ENCODE peak calls at places on chromosomes 7 and 10, in nine cellular contexts. B is right cardiac atrium, U is ovary, F is right lobe of liver, J is H9, X is endodermal cell, V is cardiac muscle cell, M is A549, I is ascending aorta. P is an unnamed sample.

GRCh38 chr10:66394287-66395063 is 531.4 kb upstream of the LRRTM3 start:
- DNase-seq in J (no peak), V (no peak), B (no peak), X (no peak), I (no peak), M (no peak), F (no peak), U (no peak), P (no peak)

GRCh38 chr10:47040041-47040491 is 128.8 kb downstream of the PTPN20 start:
- DNase-seq in F (peak; percentile 39), I (no peak), B (no peak), J (no peak), V (no peak), U (no peak), M (no peak), X (no peak), P (no peak)

GRCh38 chr7:152968003-152968402 is 208.5 kb downstream of the ACTR3B start:
- DNase-seq in V (peak; percentile 9), U (no peak), B (no peak), J (no peak), X (no peak), M (no peak), F (no peak), I (no peak), P (no peak)

GRCh38 chr10:94320285-94320914 is 42.3 kb downstream of the NOC3L start:
- DNase-seq in J (peak; percentile 63), V (peak; percentile 75), X (peak; percentile 88), B (peak; percentile 70), I (no peak), U (peak; percentile 76), M (peak; percentile 61), F (peak; percentile 75), P (peak; percentile 42)

GRCh38 chr7:130134726-130135125 is 64.4 kb downstream of the KLHDC10 start:
- DNase-seq in X (no peak), F (no peak), M (no peak), V (no peak), J (no peak), B (no peak), I (no peak), U (no peak), P (no peak)

GRCh38 chr10:97759157-97759980 is 12.4 kb downstream of the SFRP5 start:
- DNase-seq in X (peak; percentile 97), I (no peak), M (peak; percentile 80), B (peak; percentile 87), J (peak; percentile 87), U (peak; percentile 60), V (peak; percentile 89), F (no peak), P (peak; percentile 50)

GRCh38 chr10:71782221-71782916 is 9.0 kb upstream of the VSIR start:
- DNase-seq in V (no peak), F (no peak), U (no peak), B (no peak), X (no peak), J (no peak), I (no peak), M (no peak), P (no peak)

GRCh38 chr7:146054909-146055308 is 61.7 kb upstream of the CNTNAP2 start:
- DNase-seq in B (no peak), J (no peak), V (no peak), M (no peak), F (no peak), X (peak; percentile 47), I (no peak), U (no peak), P (no peak)

GRCh38 chr10:59872892-59873463 is 33.4 kb downstream of the CCDC6 start:
- DNase-seq in F (no peak), I (peak; percentile 54), V (peak; percentile 28), X (no peak), U (peak; percentile 39), M (peak; percentile 17), J (no peak), B (no peak), P (no peak)

GRCh38 chr10:78062296-78062695 is 28.6 kb downstream of the RPS24 start:
- DNase-seq in J (no peak), U (no peak), M (no peak), I (no peak), V (no peak), F (no peak), X (no peak), B (no peak), P (no peak)

GRCh38 chr7:76303829-76304505 is 1.5 kb downstream of the HSPB1 start:
- DNase-seq in F (no peak), B (no peak), I (no peak), V (no peak), J (no peak), M (peak; percentile 58), X (no peak), U (no peak), P (no peak)

GRCh38 chr7:27549621-27550020 is 113.1 kb downstream of the HIBADH start:
- DNase-seq in I (no peak), J (no peak), V (no peak), X (no peak), M (no peak), U (no peak), F (no peak), B (no peak), P (no peak)

GRCh38 chr7:27546610-27547009 is 116.1 kb downstream of the HIBADH start:
- DNase-seq in X (no peak), U (no peak), M (no peak), B (no peak), V (no peak), F (no peak), J (no peak), I (no peak), P (no peak)

GRCh38 chr7:27551803-27552202 is 110.9 kb downstream of the HIBADH start:
- DNase-seq in B (no peak), U (no peak), M (no peak), I (no peak), V (no peak), X (no peak), F (no peak), J (no peak), P (no peak)

GRCh38 chr7:27548304-27548703 is 114.4 kb downstream of the HIBADH start:
- DNase-seq in F (no peak), J (no peak), M (no peak), U (no peak), B (no peak), V (no peak), X (no peak), I (no peak), P (no peak)

GRCh38 chr7:27547401-27547800 is 115.3 kb downstream of the HIBADH start:
- DNase-seq in V (no peak), J (no peak), I (no peak), B (no peak), X (peak; percentile 49), M (no peak), U (no peak), F (no peak), P (no peak)
- H3K9me3 ChIP-seq in V (no peaks in the 10 kb centered on the region), J (no peaks in the 10 kb centered on the region), I (no peaks in the 10 kb centered on the region), B (no peaks in the 10 kb centered on the region), X (no peaks in the 10 kb centered on the region), M (no peaks in the 10 kb centered on the region), U (no peaks in the 10 kb centered on the region), F (no peaks in the 10 kb centered on the region), P (no peaks in the 10 kb centered on the region)

GRCh38 chr7:57215423-57215822 is 83.2 kb upstream of the ZNF479 start:
- DNase-seq in J (no peak), X (no peak), V (no peak), F (no peak), B (no peak), U (no peak), M (no peak), I (no peak), P (no peak)
- H3K9me3 ChIP-seq in J (peaks cover 94% of the 10 kb centered on the region), X (peaks cover 68% of the 10 kb centered on the region), V (no peaks in the 10 kb centered on the region), F (no peaks in the 10 kb centered on the region), B (peaks cover 2% of the 10 kb centered on the region), U (peaks cover 5% of the 10 kb centered on the region), M (peaks cover 5% of the 10 kb centered on the region), I (peaks cover 4% of the 10 kb centered on the region), P (peaks cover 44% of the 10 kb centered on the region)

GRCh38 chr7:4207011-4207410 is 475.1 kb upstream of the FOXK1 start:
- DNase-seq in F (no peak), M (no peak), U (no peak), I (no peak), X (no peak), B (peak; percentile 10), V (no peak), J (no peak), P (no peak)

GRCh38 chr7:4203786-4204185 is 478.3 kb upstream of the FOXK1 start:
- DNase-seq in M (no peak), B (peak; percentile 1), U (no peak), X (no peak), V (no peak), I (no peak), J (no peak), F (no peak), P (no peak)

GRCh38 chr7:4205828-4206227 is 476.3 kb upstream of the FOXK1 start:
- DNase-seq in B (peak; percentile 51), J (no peak), I (no peak), U (no peak), X (no peak), V (no peak), F (no peak), M (no peak), P (no peak)

GRCh38 chr7:4202954-4203353 is 479.1 kb upstream of the FOXK1 start:
- DNase-seq in B (peak; percentile 10), I (no peak), U (no peak), J (no peak), X (peak; percentile 56), V (no peak), M (no peak), F (no peak), P (no peak)

DNA sequence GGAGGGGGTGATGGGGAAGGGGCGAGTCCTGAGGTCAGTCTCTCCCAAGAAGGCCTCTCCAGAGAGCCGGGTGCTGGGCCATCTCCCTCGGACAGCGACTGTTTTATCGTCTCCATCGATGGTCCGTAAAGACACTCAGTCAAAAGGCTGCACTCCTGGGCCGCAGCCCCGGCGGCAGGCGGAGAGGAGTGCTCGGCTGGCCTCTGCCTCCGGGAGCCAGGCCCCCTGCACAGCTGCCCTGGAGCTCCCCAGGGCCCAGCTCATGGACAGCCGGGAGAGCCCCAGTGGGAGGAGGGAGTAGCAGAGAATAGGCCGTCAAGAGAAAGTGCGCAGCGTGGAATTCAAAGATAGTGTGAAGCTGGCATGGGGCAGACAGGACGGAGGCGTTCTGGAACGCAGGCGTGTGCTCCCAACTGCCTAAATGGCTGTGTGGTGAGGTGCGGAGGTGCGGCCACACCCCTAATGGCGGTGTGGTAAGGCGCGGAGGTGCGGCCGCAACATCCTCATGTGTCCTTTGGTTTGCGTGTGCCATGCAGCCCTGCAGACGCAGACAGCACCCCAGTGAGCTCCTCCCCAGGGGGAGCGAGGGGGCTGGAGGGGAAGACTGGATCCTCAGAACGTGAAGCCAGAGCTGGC is 477.4 kb upstream of the FOXK1 start:
- DNase-seq in M (peak; percentile 18), F (no peak), U (no peak), J (peak; percentile 86), I (no peak), V (peak; percentile 20), B (peak; percentile 14), X (peak; percentile 87), P (no peak)
- H3K9me3 ChIP-seq in M (no peaks in the 10 kb centered on the region), F (no peaks in the 10 kb centered on the region), U (no peaks in the 10 kb centered on the region), J (no peaks in the 10 kb centered on the region), I (no peaks in the 10 kb centered on the region), V (no peaks in the 10 kb centered on the region), B (no peaks in the 10 kb centered on the region), X (no peaks in the 10 kb centered on the region), P (no peaks in the 10 kb centered on the region)

DNA sequence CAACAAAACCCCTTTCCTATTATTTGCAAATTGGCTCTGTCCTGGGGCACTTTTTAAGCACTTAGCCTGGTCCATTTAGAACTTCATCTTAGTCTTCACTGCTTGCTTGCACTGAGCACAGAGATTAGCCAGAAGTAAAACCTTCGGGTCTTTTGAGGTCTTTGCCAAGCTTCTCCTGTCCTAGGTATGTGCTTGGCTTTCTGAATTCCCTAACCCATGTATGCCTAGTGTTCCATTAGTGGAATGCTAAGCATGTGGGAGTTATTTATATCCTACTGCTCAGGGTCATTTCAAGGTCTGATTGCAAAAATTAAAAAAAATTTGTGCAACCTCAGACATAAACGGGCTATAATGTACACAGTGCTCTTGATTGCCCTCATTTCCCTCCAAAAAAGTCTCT is 18.0 kb downstream of the ZNF37A start:
- DNase-seq in B (no peak), V (peak; percentile 3), J (no peak), F (no peak), U (no peak), X (no peak), I (no peak), M (no peak), P (no peak)
- H3K9me3 ChIP-seq in B (peaks cover 15% of the 10 kb centered on the region), V (no peaks in the 10 kb centered on the region), J (peaks cover 46% of the 10 kb centered on the region), F (peaks cover under 1% of the 10 kb centered on the region), U (peaks cover 48% of the 10 kb centered on the region), X (peaks cover 75% of the 10 kb centered on the region), I (peaks cover 98% of the 10 kb centered on the region), M (peaks cover 80% of the 10 kb centered on the region), P (peaks cover 56% of the 10 kb centered on the region)